ENCODE peak calls at places on chromosome 19, in nine cellular contexts. W is stomach, V is psoas muscle, K is kidney epithelial cell, H is transverse colon, S is progenitor cell of endocrine pancreas, C is thyroid gland, O is heart right ventricle, E is glutamatergic neuron. Y is an unnamed sample.

GRCh38 chr19:1672038-1672768 is 19.8 kb upstream of the TCF3 start:
- DNase-seq in E (peak; percentile 69), H (peak; percentile 45), K (no peak), C (no peak), S (no peak), W (no peak), V (no peak), O (peak; percentile 50), Y (peak; percentile 80)

GRCh38 chr19:53581871-53582279 is 43.9 kb downstream of the ZNF331 start:
- DNase-seq in E (no peak), K (no peak), S (no peak), H (no peak), V (no peak), C (no peak), W (no peak), O (no peak), Y (no peak)

GRCh38 chr19:18531485-18531884 is 9.6 kb upstream of the ELL start:
- DNase-seq in C (no peak), H (no peak), K (no peak), E (no peak), O (no peak), W (no peak), V (no peak), S (no peak), Y (no peak)

GRCh38 chr19:6828698-6829633 is 56.5 kb downstream of the VAV1 start:
- DNase-seq in W (no peak), H (no peak), S (no peak), O (no peak), E (no peak), K (no peak), V (no peak), C (no peak), Y (peak; percentile 58)

GRCh38 chr19:50759886-50760285 is 10.4 kb upstream of the GPR32 start:
- DNase-seq in C (no peak), V (no peak), K (no peak), E (no peak), O (no peak), S (no peak), W (no peak), H (no peak), Y (peak; percentile 46)

GRCh38 chr19:28502879-28503734 is 709.8 kb downstream of the UQCRFS1 start:
- DNase-seq in H (no peak), W (no peak), C (no peak), S (no peak), O (no peak), K (no peak), V (no peak), E (no peak), Y (no peak)

GRCh38 chr19:21569497-21569870 is 64.1 kb downstream of the ZNF429 start:
- DNase-seq in S (no peak), W (no peak), K (no peak), C (peak; percentile 16), H (peak; percentile 32), E (no peak), V (no peak), O (peak; percentile 74), Y (no peak)

GRCh38 chr19:19751846-19752245 is 18.9 kb upstream of the ZNF14 start:
- DNase-seq in E (no peak), W (no peak), V (no peak), K (no peak), S (no peak), C (no peak), H (no peak), O (no peak), Y (no peak)

GRCh38 chr19:45152504-45153338 is 8.1 kb downstream of the NKPD1 start:
- DNase-seq in H (peak; percentile 67), V (peak; percentile 67), O (peak; percentile 39), E (peak; percentile 69), C (peak; percentile 68), W (peak; percentile 58), K (no peak), S (no peak), Y (peak; percentile 75)

DNA sequence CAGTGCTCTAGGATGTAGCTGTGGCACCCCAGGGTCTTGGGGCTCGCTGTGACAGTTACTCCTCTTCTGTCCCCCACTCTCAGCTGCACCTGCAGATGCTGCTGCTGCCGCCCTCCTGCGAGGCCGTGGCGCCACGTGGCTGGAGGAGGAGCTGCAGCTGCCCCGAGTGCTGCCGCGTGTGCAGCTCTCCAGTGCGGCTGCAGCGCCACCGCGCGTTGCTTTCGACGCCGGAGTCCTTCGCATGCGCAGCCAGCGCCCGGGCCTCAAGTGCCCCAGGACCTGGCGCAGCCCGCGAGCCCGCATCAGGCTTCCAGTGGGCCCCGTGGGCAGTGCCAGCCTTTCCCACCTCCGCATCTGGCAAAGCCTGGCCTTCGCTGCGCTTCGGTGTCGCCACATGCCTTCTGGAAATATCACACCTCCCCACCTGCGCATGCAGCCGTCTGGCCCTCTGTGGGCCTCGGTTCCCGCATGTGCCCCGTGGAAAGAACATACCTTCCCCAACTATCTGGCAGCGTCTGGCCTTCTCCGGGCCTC is 692 bp upstream of the ZNF580 start:
- DNase-seq in O (peak; percentile 71), V (peak; percentile 89), W (peak; percentile 71), C (peak; percentile 75), E (peak; percentile 56), H (peak; percentile 73), S (no peak), K (no peak), Y (peak; percentile 72)
- TF ChIP-seq CTCF in O (peak; percentile 63), V (peak; percentile 45), W (no peak), C (peak; percentile 59), E (no peak), H (peak; percentile 29), S (no peak), K (peak; percentile 52), Y (peak; percentile 63)

GRCh38 chr19:11797491-11797890 is 832 bp upstream of the ZNF491 start:
- DNase-seq in H (peak; percentile 92), W (peak; percentile 93), E (peak; percentile 87), S (peak; percentile 80), K (peak; percentile 41), O (peak; percentile 83), C (peak; percentile 94), V (peak; percentile 92), Y (peak; percentile 87)

GRCh38 chr19:11792942-11793341 is 5.4 kb upstream of the ZNF491 start:
- DNase-seq in O (no peak), E (no peak), H (no peak), V (no peak), K (no peak), W (no peak), C (no peak), S (no peak), Y (no peak)

DNA sequence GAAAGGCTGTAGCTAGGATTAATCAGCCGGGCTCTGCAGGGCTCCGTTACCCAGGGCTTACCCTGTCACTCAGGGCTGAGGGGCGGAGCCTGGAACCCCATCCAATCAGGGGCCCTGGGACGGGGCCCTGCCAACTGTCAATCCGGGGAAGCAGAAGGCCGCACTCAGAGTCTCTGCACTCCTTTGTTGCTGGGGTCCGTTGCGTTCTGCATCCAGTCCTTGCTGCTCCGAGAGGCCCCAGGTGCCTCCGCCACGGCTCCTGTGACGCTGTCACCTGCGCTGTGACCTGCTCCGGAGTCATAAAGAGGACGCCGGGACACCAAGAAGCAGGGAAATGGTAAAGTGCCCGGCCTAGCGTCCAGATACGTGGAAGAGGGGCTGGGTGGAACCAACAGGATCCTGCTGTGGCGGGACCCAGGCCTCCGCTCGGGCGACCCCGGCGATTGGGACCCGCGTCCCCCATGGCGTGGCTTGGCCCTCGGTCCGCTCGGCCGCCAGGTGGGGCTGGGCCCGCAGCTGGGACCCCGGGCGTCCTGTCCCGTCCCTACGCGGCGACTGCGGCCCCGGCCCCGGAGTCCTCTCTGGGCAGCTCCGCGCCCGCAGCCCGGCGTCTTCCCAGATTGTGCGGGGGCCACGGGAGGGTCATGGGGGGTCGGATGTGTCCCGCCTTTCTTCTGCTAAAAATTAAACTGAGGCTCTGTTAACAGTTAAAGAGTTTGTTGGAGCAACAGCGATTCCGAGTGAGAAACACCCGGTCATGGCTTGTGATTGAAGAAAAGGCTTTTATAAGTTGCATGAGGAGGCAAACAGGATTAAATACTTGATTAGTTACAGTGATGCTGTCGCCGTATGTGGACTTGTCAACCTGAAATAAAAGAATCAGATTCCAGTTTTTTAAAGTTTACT is at the start of gene ZNF491:
- DNase-seq in C (peak; percentile 97), S (peak; percentile 85), K (peak; percentile 51), H (peak; percentile 96), W (peak; percentile 94), V (peak; percentile 94), O (peak; percentile 92), E (peak; percentile 97), Y (peak; percentile 98)
- TF ChIP-seq CTCF in C (no peak), S (peak; percentile 65), K (no peak), H (peak; percentile 17), W (no peak), V (peak; percentile 14), O (peak; percentile 40), E (no peak), Y (peak; percentile 49)

DNA sequence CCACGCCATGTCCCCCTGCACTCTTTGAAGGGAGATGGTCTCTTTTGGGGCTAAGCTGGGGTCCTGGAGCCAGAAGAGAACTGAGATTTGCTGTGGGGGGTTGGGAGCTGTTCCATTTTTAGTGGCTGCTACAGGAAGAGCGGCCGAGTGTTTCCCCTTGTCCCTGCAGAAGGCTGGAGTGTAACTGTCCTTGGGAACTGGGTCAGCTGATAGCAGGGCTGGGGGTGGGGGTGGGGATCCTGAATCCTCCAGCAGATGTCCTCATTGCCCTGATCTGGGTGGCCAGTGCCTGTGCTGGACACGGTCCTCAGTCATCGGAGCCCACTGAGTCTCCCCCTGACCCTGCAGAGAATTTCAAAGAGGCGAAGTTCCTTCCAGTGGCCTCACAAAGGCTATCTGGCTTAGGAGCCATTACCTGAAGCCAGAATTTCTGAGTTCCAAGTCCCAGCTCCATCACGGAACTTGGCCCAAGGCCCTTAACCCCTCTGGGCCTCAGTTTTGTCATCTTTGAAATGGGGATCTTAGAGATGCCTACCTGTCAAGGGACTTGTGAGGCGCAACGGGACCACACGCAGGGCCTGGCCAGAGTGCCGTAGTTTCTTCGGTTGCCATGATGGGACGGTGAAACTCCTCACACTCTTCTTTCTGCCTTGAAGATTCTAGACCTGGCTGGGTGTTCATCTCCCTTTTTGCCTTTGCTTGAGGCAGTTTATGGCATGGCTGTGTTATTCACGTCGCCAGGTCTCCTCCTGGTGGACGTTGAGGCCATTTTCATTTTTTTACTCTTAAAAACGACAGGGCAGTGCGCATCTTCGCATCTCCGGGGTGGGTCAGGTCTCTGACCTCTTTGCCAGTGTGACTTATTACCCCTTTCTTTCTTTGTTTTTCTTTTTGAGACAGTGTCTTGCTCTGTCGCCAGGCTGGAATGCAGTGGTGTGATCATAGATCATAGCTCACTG is 51.9 kb downstream of the DNM2 start:
- DNase-seq in S (no peak), O (peak; percentile 66), E (no peak), K (no peak), V (peak; percentile 82), W (peak; percentile 36), H (peak; percentile 31), C (peak; percentile 33), Y (no peak)
- TF ChIP-seq CTCF in S (no peak), O (peak; percentile 60), E (no peak), K (peak; percentile 17), V (peak; percentile 39), W (no peak), H (peak; percentile 30), C (no peak), Y (no peak)

DNA sequence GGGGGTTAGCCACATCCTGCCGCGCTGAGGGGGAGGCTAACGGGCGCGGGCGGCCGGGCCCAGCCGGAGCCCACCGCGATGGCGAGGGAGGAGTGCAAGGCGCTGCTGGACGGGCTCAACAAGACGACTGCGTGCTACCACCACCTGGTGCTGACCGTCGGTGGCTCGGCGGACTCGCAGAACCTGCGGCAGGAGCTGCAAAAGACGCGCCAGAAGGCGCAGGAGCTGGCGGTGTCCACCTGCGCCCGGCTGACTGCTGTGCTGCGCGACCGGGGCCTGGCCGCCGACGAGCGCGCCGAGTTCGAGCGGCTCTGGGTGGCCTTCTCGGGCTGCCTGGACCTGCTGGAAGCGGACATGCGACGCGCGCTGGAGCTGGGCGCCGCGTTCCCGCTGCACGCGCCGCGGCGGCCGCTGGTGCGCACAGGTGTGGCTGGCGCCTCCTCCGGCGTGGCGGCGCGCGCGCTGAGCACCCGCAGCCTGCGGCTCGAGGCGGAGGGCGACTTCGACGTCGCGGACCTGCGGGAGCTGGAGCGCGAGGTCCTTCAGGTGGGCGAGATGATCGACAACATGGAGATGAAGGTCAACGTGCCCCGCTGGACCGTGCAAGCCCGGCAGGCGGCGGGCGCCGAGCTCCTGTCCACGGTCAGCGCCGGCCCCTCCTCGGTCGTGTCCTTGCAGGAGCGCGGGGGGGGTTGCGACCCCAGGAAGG is 692 bp downstream of the RGS9BP start:
- DNase-seq in H (no peak), C (peak; percentile 39), W (peak; percentile 28), E (peak; percentile 42), S (peak; percentile 28), K (no peak), O (peak; percentile 30), V (peak; percentile 65), Y (no peak)
- TF ChIP-seq CTCF in H (no peak), C (no peak), W (no peak), E (no peak), S (peak; percentile 30), K (no peak), O (peak; percentile 18), V (no peak), Y (no peak)

Y was measured in GM13977.